ENCODE peak calls at places on chromosome 3, in nine cellular contexts. K is heart left ventricle, M is IMR-90, W is A549, G is spleen, Z is uterus, Y is prostate gland, F is stomach, L is ovary. H is an unnamed sample.

GRCh38 chr3:69197922-69198540 is 75.6 kb upstream of the LMOD3 start:
- DNase-seq in K (no peak), M (no peak), W (no peak), G (peak; percentile 77), Z (no peak), Y (no peak), F (no peak), L (no peak), H (no peak)

GRCh38 chr3:14804835-14805780 is 13.7 kb upstream of the FGD5 start:
- DNase-seq in K (no peak), M (no peak), W (no peak), G (peak; percentile 35), Z (no peak), Y (no peak), F (no peak), L (no peak), H (no peak)

GRCh38 chr3:72896996-72897757 is 9.3 kb downstream of the GXYLT2 start:
- DNase-seq in K (no peak), M (peak; percentile 69), W (no peak), G (no peak), Z (no peak), Y (no peak), F (no peak), L (no peak), H (no peak)

GRCh38 chr3:101963902-101964362 is 114.6 kb downstream of the NFKBIZ start:
- DNase-seq in K (no peak), M (peak; percentile 78), W (no peak), G (no peak), Z (peak; percentile 32), Y (no peak), F (no peak), L (no peak), H (no peak)

GRCh38 chr3:192819001-192819569 is 91.7 kb upstream of the FGF12 start:
- DNase-seq in K (no peak), M (peak; percentile 88), W (peak; percentile 69), G (no peak), Z (peak; percentile 43), Y (no peak), F (no peak), L (no peak), H (no peak)

GRCh38 chr3:96449803-96450202 is 364.6 kb upstream of the EPHA6 start:
- DNase-seq in K (no peak), M (no peak), W (no peak), G (no peak), Z (no peak), Y (no peak), F (no peak), L (no peak), H (no peak)

GRCh38 chr3:194095464-194095863 is 40.5 kb upstream of the HES1 start:
- DNase-seq in K (no peak), M (no peak), W (no peak), G (peak; percentile 82), Z (peak; percentile 55), Y (peak; percentile 14), F (peak; percentile 72), L (no peak), H (peak; percentile 48)

GRCh38 chr3:30548605-30549004 is 57.8 kb upstream of the TGFBR2 start:
- DNase-seq in K (no peak), M (no peak), W (peak; percentile 34), G (no peak), Z (no peak), Y (no peak), F (no peak), L (no peak), H (peak; percentile 57)

GRCh38 chr3:138230525-138230924 is 43.4 kb downstream of the ARMC8 start:
- DNase-seq in K (no peak), M (peak; percentile 69), W (no peak), G (no peak), Z (no peak), Y (no peak), F (no peak), L (no peak), H (no peak)

GRCh38 chr3:38725726-38726410 is 76.4 kb upstream of the SCN5A start:
- DNase-seq in K (no peak), M (peak; percentile 76), W (no peak), G (no peak), Z (no peak), Y (no peak), F (no peak), L (no peak), H (no peak)

GRCh38 chr3:66442254-66443249 is 58.3 kb downstream of the LRIG1 start:
- DNase-seq in K (peak; percentile 73), M (peak; percentile 93), W (no peak), G (no peak), Z (peak; percentile 88), Y (peak; percentile 82), F (peak; percentile 81), L (peak; percentile 85), H (peak; percentile 61)

GRCh38 chr3:81451611-81452010 is 309.8 kb downstream of the GBE1 start:
- DNase-seq in K (no peak), M (no peak), W (no peak), G (no peak), Z (no peak), Y (no peak), F (no peak), L (no peak), H (no peak)

GRCh38 chr3:66407281-66408218 is 93.3 kb downstream of the LRIG1 start:
- DNase-seq in K (peak; percentile 87), M (peak; percentile 55), W (peak; percentile 29), G (peak; percentile 91), Z (peak; percentile 68), Y (peak; percentile 56), F (peak; percentile 75), L (peak; percentile 79), H (peak; percentile 80)

GRCh38 chr3:139868773-139869172 is 66.2 kb upstream of the CLSTN2 start:
- DNase-seq in K (no peak), M (no peak), W (no peak), G (no peak), Z (no peak), Y (no peak), F (no peak), L (no peak), H (no peak)

GRCh38 chr3:141074529-141074928 is 23.4 kb downstream of the SPSB4 start:
- DNase-seq in K (no peak), M (no peak), W (no peak), G (no peak), Z (no peak), Y (no peak), F (no peak), L (no peak), H (no peak)

GRCh38 chr3:82000773-82001172 is 239.3 kb upstream of the GBE1 start:
- DNase-seq in K (no peak), M (no peak), W (no peak), G (no peak), Z (no peak), Y (no peak), F (peak; percentile 69), L (no peak), H (no peak)

GRCh38 chr3:127706785-127707351 is 34.1 kb downstream of the ABTB1 start:
- DNase-seq in K (peak; percentile 58), M (no peak), W (no peak), G (peak; percentile 68), Z (peak; percentile 6), Y (no peak), F (no peak), L (peak; percentile 5), H (no peak)
- H3K27ac ChIP-seq in K (peak overlapping the region; percentile 74), M (no peak overlapping the region), W (no peak overlapping the region), G (peak overlapping the region; percentile 48), Z (peak overlapping the region; percentile 44), Y (no peak overlapping the region), F (peak overlapping the region; percentile 50), L (no peak overlapping the region), H (peak overlapping the region; percentile 37)

DNA sequence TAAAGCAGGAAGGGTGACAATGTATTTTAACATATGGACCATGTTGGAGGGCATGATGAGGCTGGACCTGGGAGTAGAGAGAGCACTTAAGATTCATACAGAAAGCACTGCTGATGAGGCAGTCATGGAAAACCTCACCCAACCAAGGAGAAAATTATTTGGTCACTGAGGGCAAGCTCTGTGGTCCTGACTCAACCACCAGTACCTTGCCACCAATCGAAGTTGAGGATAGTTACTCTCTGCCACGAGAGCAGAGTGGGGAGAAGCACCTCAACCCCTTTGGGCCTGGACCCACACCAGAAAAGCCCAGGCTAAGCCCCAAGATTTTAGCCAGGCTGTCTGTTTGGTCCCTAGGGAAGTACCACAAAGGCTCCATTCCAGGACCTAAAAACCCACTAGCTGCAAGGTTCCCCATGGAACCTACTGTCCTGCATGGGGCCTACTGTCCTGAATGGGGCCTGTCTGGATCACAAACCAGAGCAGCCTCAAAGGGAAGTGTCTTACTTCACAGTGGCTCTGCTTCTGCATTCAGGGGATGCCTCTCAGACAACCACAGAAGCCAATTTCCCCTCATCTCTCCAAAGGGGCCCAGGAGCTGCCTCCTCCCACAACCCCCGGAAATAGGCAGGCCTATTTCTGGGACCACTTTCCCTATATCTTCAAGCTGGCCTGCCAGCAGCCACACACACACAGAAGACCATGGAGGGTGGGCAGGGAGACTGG is 4.2 kb downstream of the CCDC71 start:
- DNase-seq in K (no peak), M (no peak), W (no peak), G (no peak), Z (no peak), Y (no peak), F (no peak), L (no peak), H (no peak)
- H3K4me3 ChIP-seq in K (no peak overlapping the region), M (no peak overlapping the region), W (no peak overlapping the region), G (no peak overlapping the region), Z (no peak overlapping the region), Y (no peak overlapping the region), F (no peak overlapping the region), L (no peak overlapping the region), H (no peak overlapping the region)

GRCh38 chr3:76561494-76562242 is 478.2 kb upstream of the ROBO2 start:
- DNase-seq in K (no peak), M (peak; percentile 36), W (no peak), G (no peak), Z (no peak), Y (no peak), F (no peak), L (no peak), H (no peak)
- TF ChIP-seq POLR2A in K (no peak), M (no peak), W (no peak), G (no peak), Z (no peak), Y (no peak), F (no peak), L (no peak), H (no peak)

GRCh38 chr3:63909431-63909830 is 2.8 kb downstream of the SCAANT1 start:
- DNase-seq in K (no peak), M (peak; percentile 67), W (no peak), G (no peak), Z (no peak), Y (no peak), F (no peak), L (no peak), H (no peak)

GRCh38 chr3:63911901-63912767 is at the start of gene SCAANT1:
- DNase-seq in K (peak; percentile 94), M (peak; percentile 90), W (peak; percentile 85), G (peak; percentile 97), Z (peak; percentile 92), Y (peak; percentile 87), F (peak; percentile 93), L (peak; percentile 93), H (peak; percentile 91)

GRCh38 chr3:63911395-63911900 is 735 bp downstream of the SCAANT1 start:
- DNase-seq in K (no peak), M (no peak), W (no peak), G (no peak), Z (no peak), Y (no peak), F (no peak), L (no peak), H (no peak)

GRCh38 chr3:63908776-63909175 is 3.4 kb downstream of the SCAANT1 start:
- DNase-seq in K (no peak), M (no peak), W (no peak), G (no peak), Z (no peak), Y (no peak), F (no peak), L (no peak), H (no peak)

GRCh38 chr3:63910873-63911272 is 1.3 kb downstream of the SCAANT1 start:
- DNase-seq in K (no peak), M (peak; percentile 59), W (no peak), G (no peak), Z (no peak), Y (no peak), F (no peak), L (no peak), H (no peak)
- H3K27ac ChIP-seq in K (peak overlapping the region; percentile 100), M (no peak overlapping the region), W (peak overlapping the region; percentile 99), G (peak overlapping the region; percentile 96), Z (peak overlapping the region; percentile 98), Y (no peak overlapping the region), F (peak overlapping the region; percentile 96), L (no peak overlapping the region), H (no peak overlapping the region)